ENCODE peak calls at places on chromosome X, in four cellular contexts. One of them, this sample, is unnamed.

GRCh38 chrX:51608071-51608470 is 10.6 kb downstream of the CENPVL3 start:
- DNase-seq in GM12878: no peak
- DNase-seq in SK-N-SH: no peak
- DNase-seq in HCT116: no peak
- DNase-seq in this sample: no peak

GRCh38 chrX:72086995-72087394 is 44.7 kb downstream of the RTL5 start:
- DNase-seq in GM12878: no peak
- DNase-seq in SK-N-SH: no peak
- DNase-seq in HCT116: no peak
- DNase-seq in this sample: no peak

GRCh38 chrX:83819304-83819703 is 41.6 kb upstream of the CYLC1 start:
- DNase-seq in GM12878: no peak
- DNase-seq in SK-N-SH: no peak
- DNase-seq in HCT116: no peak
- DNase-seq in this sample: no peak

GRCh38 chrX:103674531-103675454 is 11.7 kb downstream of the MORF4L2 start:
- DNase-seq in GM12878: no peak
- DNase-seq in SK-N-SH: no peak
- DNase-seq in HCT116: no peak
- DNase-seq in this sample: no peak

GRCh38 chrX:1465261-1466231 is 12.8 kb upstream of the ASMTL start:
- DNase-seq in GM12878: no peak
- DNase-seq in SK-N-SH: no peak
- DNase-seq in HCT116: no peak
- DNase-seq in this sample: no peak

GRCh38 chrX:65920620-65921019 is 119.3 kb downstream of the VSIG4 start:
- DNase-seq in GM12878: no peak
- DNase-seq in SK-N-SH: no peak
- DNase-seq in HCT116: no peak
- DNase-seq in this sample: no peak

GRCh38 chrX:7925867-7926472 is 1.2 kb downstream of the PNPLA4 start:
- DNase-seq in GM12878: peak
- DNase-seq in SK-N-SH: peak
- DNase-seq in HCT116: peak
- DNase-seq in this sample: peak

GRCh38 chrX:115679460-115679859 is 118.5 kb downstream of the PLS3 start:
- DNase-seq in GM12878: no peak
- DNase-seq in SK-N-SH: peak
- DNase-seq in HCT116: peak
- DNase-seq in this sample: no peak

GRCh38 chrX:16643160-16643559 is 6.8 kb upstream of the S100G start:
- DNase-seq in GM12878: no peak
- DNase-seq in SK-N-SH: no peak
- DNase-seq in HCT116: no peak
- DNase-seq in this sample: no peak

GRCh38 chrX:52870041-52870440 is 2.2 kb upstream of the XAGE3 start:
- DNase-seq in GM12878: no peak
- DNase-seq in SK-N-SH: no peak
- DNase-seq in HCT116: no peak
- DNase-seq in this sample: no peak

GRCh38 chrX:132704769-132705168 is 215.9 kb upstream of the MBNL3 start:
- DNase-seq in GM12878: no peak
- DNase-seq in SK-N-SH: no peak
- DNase-seq in HCT116: no peak
- DNase-seq in this sample: no peak

GRCh38 chrX:120769576-120770341 is 105.9 kb downstream of the CT47B1 start:
- DNase-seq in GM12878: no peak
- DNase-seq in SK-N-SH: peak
- DNase-seq in HCT116: peak
- DNase-seq in this sample: no peak

GRCh38 chrX:23884427-23885024 is 23.2 kb downstream of the APOO start:
- DNase-seq in GM12878: no peak
- DNase-seq in SK-N-SH: no peak
- DNase-seq in HCT116: no peak
- DNase-seq in this sample: no peak

GRCh38 chrX:18206657-18207056 is 14.0 kb downstream of the BEND2 start:
- DNase-seq in GM12878: no peak
- DNase-seq in SK-N-SH: no peak
- DNase-seq in HCT116: no peak
- DNase-seq in this sample: no peak

DNA sequence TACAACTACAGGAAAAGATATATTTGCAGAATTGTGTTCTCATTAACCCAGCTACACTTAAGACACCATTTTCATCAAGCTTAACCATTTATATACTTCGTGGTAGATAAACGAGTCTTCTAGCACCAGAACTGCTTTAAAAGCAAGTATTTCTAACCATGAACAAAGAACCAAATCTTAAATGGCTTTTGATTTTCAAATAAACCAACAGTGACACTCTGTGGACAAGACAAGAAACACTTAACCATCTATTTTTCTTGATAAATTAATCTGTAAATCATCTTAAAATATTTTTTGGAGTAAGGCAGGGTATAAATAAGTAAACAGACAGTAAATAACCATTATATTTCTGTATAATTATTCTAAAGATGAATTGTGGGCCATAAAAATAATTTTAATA is 10.2 kb downstream of the BEND2 start:
- DNase-seq in GM12878: no peak
- DNase-seq in SK-N-SH: no peak
- DNase-seq in HCT116: no peak
- DNase-seq in this sample: no peak
- TF ChIP-seq JUND in GM12878: no peak
- TF ChIP-seq JUND in SK-N-SH: no peak
- TF ChIP-seq JUND in HCT116: no peak
- TF ChIP-seq JUND in this sample: no peak

DNA sequence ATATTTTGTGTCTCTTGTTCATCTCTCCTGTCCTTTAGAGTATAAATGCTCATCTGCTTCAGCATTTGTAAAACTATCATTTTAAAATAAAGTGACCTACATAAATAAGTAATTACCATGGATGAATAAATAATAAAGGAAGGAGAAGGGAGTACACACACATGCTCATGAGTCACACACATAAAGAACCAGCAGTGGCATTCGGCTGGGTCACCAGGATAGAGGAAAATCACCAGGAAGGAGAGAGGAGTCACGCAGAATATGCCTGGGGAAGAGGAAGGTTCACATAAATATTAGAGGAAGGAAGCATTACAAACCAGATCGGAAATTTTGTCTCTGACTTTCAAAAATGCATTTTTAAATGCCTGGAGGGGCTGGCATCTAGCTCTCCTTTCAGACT is 38.5 kb upstream of the MED14 start:
- DNase-seq in GM12878: no peak
- DNase-seq in SK-N-SH: no peak
- DNase-seq in HCT116: peak
- DNase-seq in this sample: no peak
- TF ChIP-seq JUND in GM12878: no peak
- TF ChIP-seq JUND in SK-N-SH: no peak
- TF ChIP-seq JUND in HCT116: peak
- TF ChIP-seq JUND in this sample: no peak

GRCh38 chrX:34631826-34632225 is 25.3 kb downstream of the TMEM47 start:
- DNase-seq in GM12878: no peak
- DNase-seq in SK-N-SH: no peak
- DNase-seq in HCT116: no peak
- DNase-seq in this sample: no peak
- TF ChIP-seq JUND in GM12878: no peak
- TF ChIP-seq JUND in SK-N-SH: no peak
- TF ChIP-seq JUND in HCT116: no peak
- TF ChIP-seq JUND in this sample: no peak

GRCh38 chrX:97294016-97294415 is 410.3 kb downstream of the RPA4 start:
- DNase-seq in GM12878: no peak
- DNase-seq in SK-N-SH: no peak
- DNase-seq in HCT116: no peak
- DNase-seq in this sample: no peak
- TF ChIP-seq JUND in GM12878: no peak
- TF ChIP-seq JUND in SK-N-SH: no peak
- TF ChIP-seq JUND in HCT116: no peak
- TF ChIP-seq JUND in this sample: peak

GRCh38 chrX:110665636-110666035 is 130.0 kb downstream of the CHRDL1 start:
- DNase-seq in GM12878: no peak
- DNase-seq in SK-N-SH: peak
- DNase-seq in HCT116: no peak
- DNase-seq in this sample: no peak
- TF ChIP-seq JUND in GM12878: no peak
- TF ChIP-seq JUND in SK-N-SH: no peak
- TF ChIP-seq JUND in HCT116: no peak
- TF ChIP-seq JUND in this sample: no peak

GRCh38 chrX:21958888-21959287 is 18.4 kb downstream of the SMS start:
- DNase-seq in GM12878: no peak
- DNase-seq in SK-N-SH: no peak
- DNase-seq in HCT116: no peak
- DNase-seq in this sample: no peak
- TF ChIP-seq JUND in GM12878: no peak
- TF ChIP-seq JUND in SK-N-SH: no peak
- TF ChIP-seq JUND in HCT116: no peak
- TF ChIP-seq JUND in this sample: no peak

GRCh38 chrX:134377537-134377936 is 82.4 kb upstream of the HPRT1 start:
- DNase-seq in GM12878: no peak
- DNase-seq in SK-N-SH: peak
- DNase-seq in HCT116: no peak
- DNase-seq in this sample: peak
- TF ChIP-seq JUND in GM12878: no peak
- TF ChIP-seq JUND in SK-N-SH: no peak
- TF ChIP-seq JUND in HCT116: no peak
- TF ChIP-seq JUND in this sample: no peak

GRCh38 chrX:13372203-13372980 is 52.5 kb upstream of the ATXN3L start:
- DNase-seq in GM12878: no peak
- DNase-seq in SK-N-SH: no peak
- DNase-seq in HCT116: no peak
- DNase-seq in this sample: no peak
- TF ChIP-seq JUND in GM12878: no peak
- TF ChIP-seq JUND in SK-N-SH: peak
- TF ChIP-seq JUND in HCT116: no peak
- TF ChIP-seq JUND in this sample: no peak

DNA sequence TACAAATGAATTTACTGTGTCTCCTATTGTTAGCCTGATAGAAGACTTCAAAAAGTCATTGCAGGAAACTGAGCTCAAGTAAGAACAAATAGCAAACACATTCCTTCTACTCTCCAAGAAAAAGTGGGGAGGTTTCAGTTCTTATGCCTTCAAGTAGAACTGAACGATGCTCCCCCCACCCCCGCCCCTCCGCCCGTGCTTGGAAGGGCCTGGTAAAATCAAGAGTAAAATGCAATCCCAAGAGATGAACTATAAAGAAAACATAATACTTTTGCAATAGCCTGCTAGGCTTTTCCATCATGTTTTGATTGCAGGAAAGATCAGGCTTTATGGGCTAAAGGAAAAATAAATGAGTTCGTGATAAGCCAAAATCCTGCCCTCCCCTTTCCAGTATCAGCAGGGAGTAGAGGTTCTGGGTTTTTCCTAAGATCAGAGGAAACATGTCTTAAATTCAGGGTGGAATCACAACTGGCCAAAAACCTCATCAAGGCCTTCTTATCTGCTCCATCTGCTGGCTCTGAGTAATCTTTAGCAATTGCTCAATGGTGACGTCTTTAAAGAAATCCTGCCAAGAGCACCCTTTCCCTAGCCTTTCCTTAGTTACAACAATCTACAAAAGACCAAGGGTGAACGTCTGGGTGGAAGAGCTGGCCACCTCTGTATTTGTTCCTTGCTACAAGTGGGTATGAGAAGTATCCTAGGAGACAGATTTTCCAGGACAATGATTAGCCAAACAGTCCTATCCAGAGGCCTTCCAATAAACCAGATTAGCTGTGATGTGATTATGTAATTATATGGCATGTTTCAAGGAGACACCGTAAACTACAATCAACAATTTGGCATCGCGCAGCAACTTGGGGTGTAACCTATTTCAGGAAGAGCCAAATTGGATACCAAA is 66.3 kb upstream of the FAM9C start:
- DNase-seq in GM12878: no peak
- DNase-seq in SK-N-SH: peak
- DNase-seq in HCT116: peak
- DNase-seq in this sample: no peak
- TF ChIP-seq JUND in GM12878: no peak
- TF ChIP-seq JUND in SK-N-SH: peak
- TF ChIP-seq JUND in HCT116: no peak
- TF ChIP-seq JUND in this sample: no peak

GRCh38 chrX:97692575-97692974 is 808.9 kb downstream of the RPA4 start:
- DNase-seq in GM12878: no peak
- DNase-seq in SK-N-SH: no peak
- DNase-seq in HCT116: no peak
- DNase-seq in this sample: no peak
- TF ChIP-seq JUND in GM12878: no peak
- TF ChIP-seq JUND in SK-N-SH: no peak
- TF ChIP-seq JUND in HCT116: no peak
- TF ChIP-seq JUND in this sample: no peak

This sample was measured in T47D.